ENCODE peak calls at places on chromosomes 2 and 18, in nine cellular contexts. One of them, this sample, is unnamed.

GRCh38 chr2:137706786-137707613 is 257.3 kb upstream of the HNMT start:
- DNase-seq in activated CD4-positive, CD25-positive, alpha-beta regulatory T cell treated with anti-CD3 and anti-CD28 coated beads, Interleukin-2, amount 50 U/mL, for 72 hours: no peak
- DNase-seq in choroid plexus epithelial cell: no peak
- DNase-seq in activated naive CD8-positive, alpha-beta T cell treated with anti-CD3 and anti-CD28 coated beads, Interleukin-2, amount 50 U/mL, for 16 hours: no peak
- DNase-seq in activated T-helper 1 cell treated with Interleukin-2 at 50 U/mL for 16 hours: no peak
- DNase-seq in NCI-H1105: no peak
- DNase-seq in RPMI7951: peak
- DNase-seq in pancreas: peak
- DNase-seq in mesendoderm: no peak
- DNase-seq in this sample: no peak

GRCh38 chr18:48834421-48835011 is 116.2 kb downstream of the SMAD7 start:
- DNase-seq in choroid plexus epithelial cell: peak
- DNase-seq in pancreas: peak
- DNase-seq in activated T-helper 1 cell treated with Interleukin-2 at 50 U/mL for 16 hours: peak
- DNase-seq in RPMI7951: peak
- DNase-seq in mesendoderm: peak
- DNase-seq in activated naive CD8-positive, alpha-beta T cell treated with anti-CD3 and anti-CD28 coated beads, Interleukin-2, amount 50 U/mL, for 16 hours: peak
- DNase-seq in NCI-H1105: no peak
- DNase-seq in activated CD4-positive, CD25-positive, alpha-beta regulatory T cell treated with anti-CD3 and anti-CD28 coated beads, Interleukin-2, amount 50 U/mL, for 72 hours: peak
- DNase-seq in this sample: peak

GRCh38 chr2:130795431-130795830 is 40.1 kb downstream of the AMER3 start:
- DNase-seq in activated T-helper 1 cell treated with Interleukin-2 at 50 U/mL for 16 hours: no peak
- DNase-seq in RPMI7951: peak
- DNase-seq in mesendoderm: peak
- DNase-seq in NCI-H1105: no peak
- DNase-seq in choroid plexus epithelial cell: no peak
- DNase-seq in activated naive CD8-positive, alpha-beta T cell treated with anti-CD3 and anti-CD28 coated beads, Interleukin-2, amount 50 U/mL, for 16 hours: no peak
- DNase-seq in activated CD4-positive, CD25-positive, alpha-beta regulatory T cell treated with anti-CD3 and anti-CD28 coated beads, Interleukin-2, amount 50 U/mL, for 72 hours: no peak
- DNase-seq in pancreas: no peak
- DNase-seq in this sample: no peak

GRCh38 chr2:205474746-205475145 is 207.6 kb upstream of the NRP2 start:
- DNase-seq in activated CD4-positive, CD25-positive, alpha-beta regulatory T cell treated with anti-CD3 and anti-CD28 coated beads, Interleukin-2, amount 50 U/mL, for 72 hours: no peak
- DNase-seq in activated T-helper 1 cell treated with Interleukin-2 at 50 U/mL for 16 hours: no peak
- DNase-seq in RPMI7951: peak
- DNase-seq in activated naive CD8-positive, alpha-beta T cell treated with anti-CD3 and anti-CD28 coated beads, Interleukin-2, amount 50 U/mL, for 16 hours: no peak
- DNase-seq in mesendoderm: no peak
- DNase-seq in pancreas: no peak
- DNase-seq in choroid plexus epithelial cell: peak
- DNase-seq in NCI-H1105: no peak
- DNase-seq in this sample: no peak

GRCh38 chr18:23143059-23143831 is 8.0 kb downstream of the CABLES1 start:
- DNase-seq in activated T-helper 1 cell treated with Interleukin-2 at 50 U/mL for 16 hours: no peak
- DNase-seq in activated CD4-positive, CD25-positive, alpha-beta regulatory T cell treated with anti-CD3 and anti-CD28 coated beads, Interleukin-2, amount 50 U/mL, for 72 hours: no peak
- DNase-seq in choroid plexus epithelial cell: no peak
- DNase-seq in pancreas: no peak
- DNase-seq in mesendoderm: peak
- DNase-seq in RPMI7951: peak
- DNase-seq in activated naive CD8-positive, alpha-beta T cell treated with anti-CD3 and anti-CD28 coated beads, Interleukin-2, amount 50 U/mL, for 16 hours: no peak
- DNase-seq in NCI-H1105: no peak
- DNase-seq in this sample: no peak

GRCh38 chr2:240462704-240463273 is 27.3 kb downstream of the GPC1 start:
- DNase-seq in activated CD4-positive, CD25-positive, alpha-beta regulatory T cell treated with anti-CD3 and anti-CD28 coated beads, Interleukin-2, amount 50 U/mL, for 72 hours: no peak
- DNase-seq in mesendoderm: no peak
- DNase-seq in activated naive CD8-positive, alpha-beta T cell treated with anti-CD3 and anti-CD28 coated beads, Interleukin-2, amount 50 U/mL, for 16 hours: no peak
- DNase-seq in pancreas: peak
- DNase-seq in choroid plexus epithelial cell: no peak
- DNase-seq in activated T-helper 1 cell treated with Interleukin-2 at 50 U/mL for 16 hours: no peak
- DNase-seq in RPMI7951: no peak
- DNase-seq in NCI-H1105: no peak
- DNase-seq in this sample: peak

GRCh38 chr2:160399880-160400279 is 93.7 kb downstream of the RBMS1 start:
- DNase-seq in NCI-H1105: no peak
- DNase-seq in RPMI7951: no peak
- DNase-seq in activated CD4-positive, CD25-positive, alpha-beta regulatory T cell treated with anti-CD3 and anti-CD28 coated beads, Interleukin-2, amount 50 U/mL, for 72 hours: no peak
- DNase-seq in mesendoderm: no peak
- DNase-seq in choroid plexus epithelial cell: no peak
- DNase-seq in activated naive CD8-positive, alpha-beta T cell treated with anti-CD3 and anti-CD28 coated beads, Interleukin-2, amount 50 U/mL, for 16 hours: no peak
- DNase-seq in activated T-helper 1 cell treated with Interleukin-2 at 50 U/mL for 16 hours: no peak
- DNase-seq in pancreas: no peak
- DNase-seq in this sample: no peak

GRCh38 chr2:128644745-128645256 is 326.1 kb upstream of the HS6ST1 start:
- DNase-seq in choroid plexus epithelial cell: peak
- DNase-seq in RPMI7951: no peak
- DNase-seq in NCI-H1105: no peak
- DNase-seq in mesendoderm: peak
- DNase-seq in activated T-helper 1 cell treated with Interleukin-2 at 50 U/mL for 16 hours: no peak
- DNase-seq in activated naive CD8-positive, alpha-beta T cell treated with anti-CD3 and anti-CD28 coated beads, Interleukin-2, amount 50 U/mL, for 16 hours: no peak
- DNase-seq in pancreas: peak
- DNase-seq in activated CD4-positive, CD25-positive, alpha-beta regulatory T cell treated with anti-CD3 and anti-CD28 coated beads, Interleukin-2, amount 50 U/mL, for 72 hours: no peak
- DNase-seq in this sample: peak

GRCh38 chr2:11681722-11682589 is 12.0 kb upstream of the NTSR2 start:
- DNase-seq in activated naive CD8-positive, alpha-beta T cell treated with anti-CD3 and anti-CD28 coated beads, Interleukin-2, amount 50 U/mL, for 16 hours: peak
- DNase-seq in choroid plexus epithelial cell: peak
- DNase-seq in RPMI7951: no peak
- DNase-seq in activated T-helper 1 cell treated with Interleukin-2 at 50 U/mL for 16 hours: peak
- DNase-seq in pancreas: peak
- DNase-seq in NCI-H1105: peak
- DNase-seq in activated CD4-positive, CD25-positive, alpha-beta regulatory T cell treated with anti-CD3 and anti-CD28 coated beads, Interleukin-2, amount 50 U/mL, for 72 hours: peak
- DNase-seq in mesendoderm: peak
- DNase-seq in this sample: no peak